ENCODE peak calls at places on chromosomes 1 and 21, in seven cellular contexts. O is tibial artery, S is cardiac fibroblast, X is dorsolateral prefrontal cortex, Z is fibroblast of mammary gland, K is DND-41, R is body of pancreas. W is an unnamed sample.
A peak's percentile ranks its signal among the peaks of the same experiment; 100 is the strongest.

GRCh38 chr1:218658294-218658693 is 313.2 kb downstream of the TGFB2 start:
- DNase-seq in O (no peak), S (no peak), X (no peak), Z (no peak), K (no peak), R (no peak), W (no peak)

GRCh38 chr1:75233302-75233929 is 99.2 kb downstream of the LHX8 start:
- DNase-seq in O (no peak), S (peak; percentile 45), X (no peak), Z (peak; percentile 15), K (no peak), R (no peak), W (no peak)

GRCh38 chr1:221574529-221574928 is 167.4 kb downstream of the DUSP10 start:
- DNase-seq in O (no peak), S (no peak), X (no peak), Z (no peak), K (no peak), R (no peak), W (no peak)

GRCh38 chr1:93972341-93972740 is 63.1 kb upstream of the GCLM start:
- DNase-seq in O (no peak), S (no peak), X (no peak), Z (no peak), K (no peak), R (no peak), W (no peak)

GRCh38 chr1:77976433-77977076 is 2.3 kb downstream of the FUBP1 start:
- DNase-seq in O (no peak), S (no peak), X (no peak), Z (no peak), K (no peak), R (no peak), W (peak; percentile 62)

GRCh38 chr21:45155910-45156309 is 81.5 kb downstream of the ADARB1 start:
- DNase-seq in O (no peak), S (no peak), X (no peak), Z (no peak), K (no peak), R (no peak), W (peak; percentile 67)

GRCh38 chr1:29210278-29211085 is 20.3 kb downstream of the MECR start:
- DNase-seq in O (no peak), S (no peak), X (no peak), Z (no peak), K (no peak), R (no peak), W (no peak)

GRCh38 chr1:226551299-226551698 is 2.7 kb downstream of the STUM start:
- DNase-seq in O (no peak), S (no peak), X (no peak), Z (no peak), K (no peak), R (peak; percentile 28), W (no peak)

GRCh38 chr1:226382030-226382429 is 25.9 kb downstream of the PARP1 start:
- DNase-seq in O (no peak), S (no peak), X (no peak), Z (no peak), K (no peak), R (no peak), W (no peak)

GRCh38 chr1:109395602-109396512 is 1.9 kb downstream of the SORT1 start:
- DNase-seq in O (no peak), S (peak; percentile 67), X (no peak), Z (no peak), K (no peak), R (no peak), W (no peak)
- H3K4me3 ChIP-seq in O (peak overlapping the region; percentile 69), S (no peak overlapping the region), X (peak overlapping the region; percentile 82), Z (no peak overlapping the region), K (peak overlapping the region; percentile 33), R (no peak overlapping the region), W (peak overlapping the region; percentile 83)

DNA sequence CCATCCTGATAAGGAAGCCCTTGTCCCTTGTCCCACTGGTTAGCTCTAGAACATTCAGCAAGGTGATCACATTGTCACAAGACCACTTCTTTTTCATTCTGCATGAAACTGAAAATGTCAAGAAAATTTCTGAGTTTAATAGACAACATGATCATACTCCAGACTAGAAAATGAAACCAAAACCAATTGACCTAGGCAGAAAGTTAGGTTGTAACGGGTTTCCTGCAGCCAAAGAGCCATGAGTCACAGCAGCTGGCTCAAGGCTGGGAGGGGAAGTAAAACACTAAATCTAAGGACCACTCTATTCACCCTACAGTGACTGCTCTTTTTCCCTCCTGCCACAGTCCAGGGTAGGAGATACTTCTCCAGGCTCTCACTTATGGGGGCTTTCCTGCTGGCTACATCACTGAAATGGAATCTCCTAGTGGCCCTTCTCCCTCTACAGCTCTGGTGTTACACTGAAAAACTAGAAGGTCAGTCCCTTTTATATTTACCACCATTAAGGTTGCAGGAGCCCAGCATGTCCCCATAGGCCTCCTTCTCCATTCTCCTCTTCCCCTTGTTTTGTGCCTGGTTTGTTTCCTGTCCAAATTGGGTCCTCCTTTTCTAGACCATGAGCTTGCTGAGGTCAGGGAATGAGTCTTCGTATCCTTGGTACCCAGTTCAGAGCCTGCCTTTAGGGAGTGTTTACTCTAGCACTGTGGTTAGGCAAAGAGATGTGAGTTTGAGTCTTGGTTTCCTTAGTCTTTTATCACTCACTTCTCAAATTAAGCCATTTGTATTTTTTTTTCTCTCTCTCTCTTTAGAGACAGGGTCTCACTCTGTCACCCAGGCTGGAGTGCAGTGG is 236.5 kb upstream of the JUN start:
- DNase-seq in O (peak; percentile 71), S (peak; percentile 81), X (no peak), Z (peak; percentile 87), K (peak; percentile 76), R (peak; percentile 55), W (no peak)
- H3K4me3 ChIP-seq in O (peak overlapping the region; percentile 38), S (no peak overlapping the region), X (peak overlapping the region; percentile 33), Z (peak overlapping the region; percentile 21), K (peak overlapping the region; percentile 1), R (no peak overlapping the region), W (peak overlapping the region; percentile 60)

GRCh38 chr1:81209471-81209870 is 591.3 kb upstream of the ADGRL2 start:
- DNase-seq in O (no peak), S (no peak), X (no peak), Z (no peak), K (no peak), R (no peak), W (no peak)

GRCh38 chr1:81213279-81213678 is 587.5 kb upstream of the ADGRL2 start:
- DNase-seq in O (no peak), S (no peak), X (no peak), Z (no peak), K (no peak), R (no peak), W (no peak)

GRCh38 chr1:81208441-81208840 is 592.3 kb upstream of the ADGRL2 start:
- DNase-seq in O (no peak), S (no peak), X (no peak), Z (no peak), K (no peak), R (no peak), W (no peak)
- H3K4me3 ChIP-seq in O (no peak overlapping the region), S (no peak overlapping the region), X (no peak overlapping the region), Z (no peak overlapping the region), K (no peak overlapping the region), R (no peak overlapping the region), W (no peak overlapping the region)

DNA sequence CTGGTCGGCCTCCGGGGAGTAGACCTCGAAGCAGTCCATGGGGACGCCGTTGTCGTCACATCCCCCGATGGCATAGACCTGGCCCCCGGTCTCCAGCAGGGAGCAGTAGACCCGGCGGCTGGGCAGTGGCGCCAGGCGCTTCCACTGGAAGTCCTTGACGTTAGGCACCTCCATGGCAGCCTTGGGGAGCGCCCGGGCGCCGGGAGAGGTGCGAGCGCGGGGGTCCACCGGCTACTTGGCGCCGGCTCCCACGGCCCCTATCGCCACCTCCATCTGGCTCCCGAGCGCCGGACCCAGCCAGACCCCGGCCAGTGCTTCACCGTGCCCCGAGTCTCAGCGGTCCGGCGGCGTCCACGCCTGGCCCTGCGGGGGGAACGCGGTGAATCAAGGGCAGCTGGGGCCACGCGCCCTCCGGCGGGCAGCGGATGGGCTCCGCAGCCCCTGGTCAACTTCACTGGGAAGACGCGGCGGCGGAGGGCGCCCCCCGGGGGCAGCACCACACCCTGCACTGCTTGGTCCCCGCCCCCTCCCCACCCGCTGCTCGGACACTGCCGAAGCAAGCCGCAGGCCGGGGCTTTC is 13.2 kb downstream of the KLHDC8A start:
- DNase-seq in O (no peak), S (no peak), X (no peak), Z (no peak), K (no peak), R (no peak), W (no peak)
- H3K4me3 ChIP-seq in O (peak overlapping the region; percentile 39), S (peak overlapping the region; percentile 19), X (peak overlapping the region; percentile 69), Z (no peak overlapping the region), K (no peak overlapping the region), R (no peak overlapping the region), W (peak overlapping the region; percentile 67)

GRCh38 chr1:109912214-109912861 is 1.7 kb downstream of the CSF1 start:
- DNase-seq in O (no peak), S (peak; percentile 18), X (no peak), Z (no peak), K (no peak), R (no peak), W (no peak)
- H3K4me3 ChIP-seq in O (peak overlapping the region; percentile 76), S (peak overlapping the region; percentile 99), X (peak overlapping the region; percentile 83), Z (peak overlapping the region; percentile 92), K (no peak overlapping the region), R (no peak overlapping the region), W (peak overlapping the region; percentile 82)

W was measured in coronary artery.